ENCODE peak calls at places on chromosomes 16 and 17, in five cellular contexts. One of them, this sample, is unnamed.

GRCh38 chr16:68332411-68333121 is 21.7 kb downstream of the PRMT7 start:
- DNase-seq in endothelial cell of umbilical vein: peak; percentile 98
- DNase-seq in mammary epithelial cell: no peak
- DNase-seq in fibroblast of lung: peak; percentile 75
- DNase-seq in K562: no peak
- DNase-seq in this sample: peak; percentile 28

GRCh38 chr16:25628766-25629165 is 63.0 kb upstream of the HS3ST4 start:
- DNase-seq in endothelial cell of umbilical vein: no peak
- DNase-seq in mammary epithelial cell: no peak
- DNase-seq in fibroblast of lung: no peak
- DNase-seq in K562: no peak
- DNase-seq in this sample: no peak

GRCh38 chr16:24011237-24011636 is 175.5 kb downstream of the PRKCB start:
- DNase-seq in endothelial cell of umbilical vein: no peak
- DNase-seq in mammary epithelial cell: no peak
- DNase-seq in fibroblast of lung: no peak
- DNase-seq in K562: no peak
- DNase-seq in this sample: no peak

GRCh38 chr16:14309906-14310305 is 238.8 kb downstream of the MRTFB start:
- DNase-seq in endothelial cell of umbilical vein: no peak
- DNase-seq in mammary epithelial cell: peak; percentile 86
- DNase-seq in fibroblast of lung: peak; percentile 39
- DNase-seq in K562: peak; percentile 19
- DNase-seq in this sample: no peak

GRCh38 chr17:66779186-66779585 is 55.7 kb upstream of the CACNG5 start:
- DNase-seq in endothelial cell of umbilical vein: no peak
- DNase-seq in mammary epithelial cell: no peak
- DNase-seq in fibroblast of lung: no peak
- DNase-seq in K562: no peak
- DNase-seq in this sample: no peak

GRCh38 chr17:81995463-81996231 is 18.2 kb downstream of the ASPSCR1 start:
- DNase-seq in endothelial cell of umbilical vein: no peak
- DNase-seq in mammary epithelial cell: no peak
- DNase-seq in fibroblast of lung: no peak
- DNase-seq in K562: no peak
- DNase-seq in this sample: no peak

GRCh38 chr17:1724351-1724868 is at the start of gene WDR81:
- DNase-seq in endothelial cell of umbilical vein: peak; percentile 69
- DNase-seq in mammary epithelial cell: peak; percentile 46
- DNase-seq in fibroblast of lung: peak; percentile 90
- DNase-seq in K562: peak; percentile 88
- DNase-seq in this sample: peak; percentile 89

GRCh38 chr17:66386789-66387351 is 84.5 kb downstream of the PRKCA start:
- DNase-seq in endothelial cell of umbilical vein: no peak
- DNase-seq in mammary epithelial cell: peak; percentile 12
- DNase-seq in fibroblast of lung: no peak
- DNase-seq in K562: no peak
- DNase-seq in this sample: no peak

GRCh38 chr17:69050999-69051775 is 9.5 kb downstream of the ABCA9 start:
- DNase-seq in endothelial cell of umbilical vein: peak; percentile 75
- DNase-seq in mammary epithelial cell: no peak
- DNase-seq in fibroblast of lung: peak; percentile 88
- DNase-seq in K562: no peak
- DNase-seq in this sample: no peak

GRCh38 chr16:67517661-67518423 is 10.8 kb upstream of the RIPOR1 start:
- DNase-seq in endothelial cell of umbilical vein: no peak
- DNase-seq in mammary epithelial cell: no peak
- DNase-seq in fibroblast of lung: no peak
- DNase-seq in K562: no peak
- DNase-seq in this sample: no peak

GRCh38 chr17:17568772-17569195 is 22.7 kb downstream of the PEMT start:
- DNase-seq in endothelial cell of umbilical vein: peak; percentile 38
- DNase-seq in mammary epithelial cell: peak; percentile 28
- DNase-seq in fibroblast of lung: peak; percentile 25
- DNase-seq in K562: peak; percentile 70
- DNase-seq in this sample: peak; percentile 27

GRCh38 chr16:88570691-88571092 is 489 bp downstream of the ZC3H18 start:
- DNase-seq in endothelial cell of umbilical vein: peak; percentile 34
- DNase-seq in mammary epithelial cell: peak; percentile 33
- DNase-seq in fibroblast of lung: no peak
- DNase-seq in K562: peak; percentile 66
- DNase-seq in this sample: peak; percentile 17

GRCh38 chr17:57568340-57568739 is 176.8 kb downstream of the CCDC182 start:
- DNase-seq in endothelial cell of umbilical vein: no peak
- DNase-seq in mammary epithelial cell: no peak
- DNase-seq in fibroblast of lung: no peak
- DNase-seq in K562: no peak
- DNase-seq in this sample: no peak

GRCh38 chr17:48011405-48012150 is 26.0 kb downstream of the COPZ2 start:
- DNase-seq in endothelial cell of umbilical vein: peak; percentile 43
- DNase-seq in mammary epithelial cell: peak; percentile 39
- DNase-seq in fibroblast of lung: peak; percentile 33
- DNase-seq in K562: peak; percentile 81
- DNase-seq in this sample: peak; percentile 70

GRCh38 chr17:48621410-48622387 is 4.5 kb downstream of the HOXB9 start:
- DNase-seq in endothelial cell of umbilical vein: no peak
- DNase-seq in mammary epithelial cell: no peak
- DNase-seq in fibroblast of lung: no peak
- DNase-seq in K562: no peak
- DNase-seq in this sample: no peak

GRCh38 chr17:71232801-71233559 is 887.8 kb upstream of the SOX9 start:
- DNase-seq in endothelial cell of umbilical vein: no peak
- DNase-seq in mammary epithelial cell: no peak
- DNase-seq in fibroblast of lung: peak; percentile 13
- DNase-seq in K562: no peak
- DNase-seq in this sample: no peak

GRCh38 chr17:71234349-71234748 is 886.5 kb upstream of the SOX9 start:
- DNase-seq in endothelial cell of umbilical vein: no peak
- DNase-seq in mammary epithelial cell: no peak
- DNase-seq in fibroblast of lung: no peak
- DNase-seq in K562: no peak
- DNase-seq in this sample: peak; percentile 89

DNA sequence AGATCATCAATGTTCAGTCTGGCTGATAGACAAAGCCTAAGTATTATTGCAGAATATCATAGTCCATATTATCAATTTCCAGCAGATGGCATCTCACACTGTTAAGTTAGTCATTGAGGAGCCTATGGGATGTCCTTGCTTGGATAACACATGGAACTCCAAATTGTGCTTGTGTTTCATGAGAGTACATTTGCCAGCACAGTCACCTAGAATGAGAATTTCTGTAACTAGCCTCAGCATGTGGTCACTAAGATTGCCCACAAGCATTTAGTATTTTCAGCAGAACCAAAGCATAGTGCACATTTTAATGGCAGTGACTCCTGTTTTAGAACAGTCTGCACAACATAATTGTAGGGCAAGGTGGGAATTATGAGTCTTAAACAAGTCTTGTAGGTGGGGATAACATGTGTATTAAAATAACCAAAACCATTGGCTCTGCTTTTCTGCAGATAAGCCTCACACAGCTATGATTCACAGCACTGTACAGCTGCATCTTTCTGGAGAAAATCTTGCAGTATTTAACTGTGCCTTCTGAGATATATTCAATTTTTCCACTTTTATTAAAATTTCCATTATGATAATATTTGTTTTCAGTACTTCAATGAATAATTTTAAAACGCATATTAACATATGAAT is 882.8 kb upstream of the SOX9 start:
- DNase-seq in endothelial cell of umbilical vein: no peak
- DNase-seq in mammary epithelial cell: peak; percentile 83
- DNase-seq in fibroblast of lung: peak; percentile 76
- DNase-seq in K562: no peak
- DNase-seq in this sample: no peak
- TF ChIP-seq CTCF in endothelial cell of umbilical vein: no peak
- TF ChIP-seq CTCF in mammary epithelial cell: peak; percentile 57
- TF ChIP-seq CTCF in fibroblast of lung: peak; percentile 48
- TF ChIP-seq CTCF in K562: no peak
- TF ChIP-seq CTCF in this sample: no peak

DNA sequence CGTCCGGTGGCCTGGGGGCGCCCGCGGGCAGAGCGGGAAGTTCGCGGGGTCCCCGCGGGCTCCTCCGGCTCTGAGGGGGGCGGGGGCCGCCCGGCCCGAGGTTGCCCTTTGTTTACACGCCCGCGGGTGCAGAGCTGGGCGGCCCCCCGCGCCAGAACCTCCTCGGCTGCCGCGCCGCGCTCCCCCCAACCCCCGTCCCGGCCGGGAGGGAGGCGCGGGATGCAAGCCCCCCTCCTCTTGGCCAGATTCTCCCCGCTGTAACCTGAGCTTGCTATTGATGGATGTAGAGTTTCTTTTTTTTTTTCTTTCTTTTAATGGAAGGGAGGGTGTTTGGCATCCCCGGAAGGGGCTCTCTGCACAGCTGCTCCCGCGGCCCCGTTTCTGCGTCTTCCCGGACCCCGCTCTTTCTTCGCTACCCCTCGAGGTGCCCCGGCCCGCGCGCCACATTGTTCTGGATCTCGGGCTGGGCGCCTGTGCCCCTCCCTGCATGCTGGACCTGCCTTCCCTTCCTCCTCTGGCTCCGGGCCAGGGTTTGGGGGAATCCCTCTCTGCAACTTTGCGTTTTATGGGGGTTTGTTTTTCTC is 648 bp downstream of the CBX2 start:
- DNase-seq in endothelial cell of umbilical vein: no peak
- DNase-seq in mammary epithelial cell: no peak
- DNase-seq in fibroblast of lung: no peak
- DNase-seq in K562: peak; percentile 65
- DNase-seq in this sample: no peak
- TF ChIP-seq EZH2 in endothelial cell of umbilical vein: no peak
- TF ChIP-seq EZH2 in mammary epithelial cell: no peak
- TF ChIP-seq EZH2 in fibroblast of lung: no peak
- TF ChIP-seq EZH2 in K562: no peak
- TF ChIP-seq EZH2 in this sample: no peak

GRCh38 chr16:86505185-86505898 is 5.0 kb upstream of the FOXF1 start:
- DNase-seq in endothelial cell of umbilical vein: no peak
- DNase-seq in mammary epithelial cell: no peak
- DNase-seq in fibroblast of lung: peak; percentile 36
- DNase-seq in K562: no peak
- DNase-seq in this sample: no peak
- H3K4me3 ChIP-seq in endothelial cell of umbilical vein: no peak overlapping the region
- H3K4me3 ChIP-seq in mammary epithelial cell: no peak overlapping the region
- H3K4me3 ChIP-seq in fibroblast of lung: peak overlapping the region; percentile 87
- H3K4me3 ChIP-seq in K562: no peak overlapping the region
- H3K4me3 ChIP-seq in this sample: no peak overlapping the region

DNA sequence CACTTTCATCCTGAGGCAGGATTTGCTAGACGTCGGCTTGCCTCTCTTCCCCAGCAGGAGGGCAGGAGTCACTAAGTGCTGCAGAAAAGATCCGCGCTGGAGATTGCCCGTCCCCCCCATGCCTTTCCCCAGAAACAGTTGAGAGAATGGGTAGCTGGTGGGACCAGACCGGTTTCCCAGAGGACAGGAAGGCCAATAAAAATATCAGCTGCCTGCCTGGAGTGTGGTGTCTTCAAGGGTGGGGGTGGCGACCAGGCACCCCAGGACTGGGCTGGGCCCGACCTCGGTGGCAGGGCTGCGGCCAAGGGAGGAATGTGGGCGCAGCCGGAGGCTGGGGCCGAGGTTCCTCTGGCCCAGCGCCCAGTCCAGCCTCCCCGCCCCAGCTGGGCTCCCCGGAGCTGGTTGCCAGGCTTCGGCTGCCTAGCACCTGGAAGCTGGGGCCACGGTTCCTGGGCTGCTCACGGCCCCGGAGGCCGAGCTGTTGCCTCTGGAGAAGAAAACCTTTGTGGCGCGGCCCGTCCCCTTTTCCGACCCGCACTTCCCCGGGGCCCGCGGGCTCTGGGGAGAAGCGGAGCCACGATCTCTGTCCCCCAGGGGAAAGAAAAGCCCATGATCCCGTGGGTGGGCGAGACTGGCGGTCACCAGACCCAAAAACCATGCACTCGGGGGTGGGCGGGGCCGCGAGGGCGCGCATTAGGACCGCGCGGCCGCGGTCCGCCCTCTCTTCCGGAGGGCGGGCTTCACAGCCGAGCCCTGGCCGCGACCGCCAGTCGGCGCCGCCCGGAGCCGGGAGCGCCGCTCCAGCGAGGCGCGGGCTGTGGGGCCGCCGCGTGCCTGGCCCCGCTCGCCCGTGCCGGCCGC is at the start of gene TRAF4:
- DNase-seq in endothelial cell of umbilical vein: peak; percentile 63
- DNase-seq in mammary epithelial cell: peak; percentile 82
- DNase-seq in fibroblast of lung: peak; percentile 89
- DNase-seq in K562: peak; percentile 95
- DNase-seq in this sample: peak; percentile 87
- TF ChIP-seq CTCF in endothelial cell of umbilical vein: no peak
- TF ChIP-seq CTCF in mammary epithelial cell: peak; percentile 18
- TF ChIP-seq CTCF in fibroblast of lung: peak; percentile 22
- TF ChIP-seq CTCF in K562: peak; percentile 41
- TF ChIP-seq CTCF in this sample: no peak

GRCh38 chr17:4786111-4786491 is at the start of gene VMO1:
- DNase-seq in endothelial cell of umbilical vein: no peak
- DNase-seq in mammary epithelial cell: no peak
- DNase-seq in fibroblast of lung: peak; percentile 22
- DNase-seq in K562: no peak
- DNase-seq in this sample: no peak
- TF ChIP-seq EZH2 in endothelial cell of umbilical vein: peak; percentile 56
- TF ChIP-seq EZH2 in mammary epithelial cell: no peak
- TF ChIP-seq EZH2 in fibroblast of lung: no peak
- TF ChIP-seq EZH2 in K562: no peak
- TF ChIP-seq EZH2 in this sample: no peak

GRCh38 chr16:85935957-85936760 is 37.2 kb downstream of the IRF8 start:
- DNase-seq in endothelial cell of umbilical vein: no peak
- DNase-seq in mammary epithelial cell: no peak
- DNase-seq in fibroblast of lung: no peak
- DNase-seq in K562: no peak
- DNase-seq in this sample: peak; percentile 52
- H3K4me3 ChIP-seq in endothelial cell of umbilical vein: no peak overlapping the region
- H3K4me3 ChIP-seq in mammary epithelial cell: no peak overlapping the region
- H3K4me3 ChIP-seq in fibroblast of lung: no peak overlapping the region
- H3K4me3 ChIP-seq in K562: no peak overlapping the region
- H3K4me3 ChIP-seq in this sample: peak overlapping the region; percentile 12

GRCh38 chr17:73820686-73821448 is 176.6 kb upstream of the SDK2 start:
- DNase-seq in endothelial cell of umbilical vein: no peak
- DNase-seq in mammary epithelial cell: no peak
- DNase-seq in fibroblast of lung: no peak
- DNase-seq in K562: peak; percentile 15
- DNase-seq in this sample: no peak
- TF ChIP-seq CTCF in endothelial cell of umbilical vein: no peak
- TF ChIP-seq CTCF in mammary epithelial cell: no peak
- TF ChIP-seq CTCF in fibroblast of lung: no peak
- TF ChIP-seq CTCF in K562: peak; percentile 38
- TF ChIP-seq CTCF in this sample: no peak

GRCh38 chr16:75424096-75424762 is 9.1 kb downstream of the CFDP1 start:
- DNase-seq in endothelial cell of umbilical vein: no peak
- DNase-seq in mammary epithelial cell: no peak
- DNase-seq in fibroblast of lung: no peak
- DNase-seq in K562: no peak
- DNase-seq in this sample: no peak
- TF ChIP-seq EZH2 in endothelial cell of umbilical vein: no peak
- TF ChIP-seq EZH2 in mammary epithelial cell: no peak
- TF ChIP-seq EZH2 in fibroblast of lung: no peak
- TF ChIP-seq EZH2 in K562: no peak
- TF ChIP-seq EZH2 in this sample: no peak

DNA sequence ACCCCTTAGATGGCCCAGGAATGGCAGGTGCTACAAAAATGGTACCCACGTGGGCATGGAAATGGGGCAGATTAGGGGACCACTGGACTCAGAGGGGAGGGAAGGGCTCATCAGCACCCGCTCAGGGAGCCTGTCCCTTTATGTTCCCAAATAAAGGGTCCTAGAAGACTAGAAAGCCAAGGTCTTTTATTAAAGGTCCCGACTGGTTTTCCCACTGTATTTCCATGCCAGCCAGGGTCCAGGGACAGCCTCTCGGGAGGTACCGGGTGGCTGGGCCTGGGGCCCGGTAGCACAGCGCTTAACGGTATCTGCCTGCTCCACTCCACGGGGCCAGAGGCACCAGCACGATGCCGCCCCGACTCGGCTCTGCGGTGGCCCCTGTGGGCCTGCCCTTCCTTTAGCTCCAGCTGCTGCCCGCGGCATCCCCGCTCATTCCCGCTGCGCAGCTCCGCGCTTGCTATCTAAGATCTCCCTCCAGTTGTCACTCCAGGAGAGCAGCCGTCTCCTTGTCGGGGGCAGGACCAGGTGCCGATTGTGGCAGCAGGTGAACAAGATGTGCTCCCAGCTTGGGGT is 1.4 kb downstream of the NT5C start:
- DNase-seq in endothelial cell of umbilical vein: no peak
- DNase-seq in mammary epithelial cell: no peak
- DNase-seq in fibroblast of lung: no peak
- DNase-seq in K562: no peak
- DNase-seq in this sample: no peak
- H3K4me3 ChIP-seq in endothelial cell of umbilical vein: no peak overlapping the region
- H3K4me3 ChIP-seq in mammary epithelial cell: peak overlapping the region; percentile 87
- H3K4me3 ChIP-seq in fibroblast of lung: peak overlapping the region; percentile 83
- H3K4me3 ChIP-seq in K562: peak overlapping the region; percentile 90
- H3K4me3 ChIP-seq in this sample: no peak overlapping the region

This sample was measured in MM.1S.